ENCODE peak calls at places on chromosomes 6 and 20, in four cellular contexts. H is SW480, T is HEK293T, L is mesothelial cell of epicardium. B is an unnamed sample.

GRCh38 chr6:149634315-149634714 is 14.2 kb downstream of the KATNA1 start:
- DNase-seq in H (no peak), T (no peak), L (no peak), B (no peak)

GRCh38 chr20:20095114-20095872 is 43.0 kb downstream of the CFAP61 start:
- DNase-seq in H (no peak), T (no peak), L (no peak), B (no peak)

GRCh38 chr6:20997143-20997792 is 463.0 kb downstream of the CDKAL1 start:
- DNase-seq in H (no peak), T (no peak), L (no peak), B (no peak)

GRCh38 chr20:19257865-19258264 is 45.4 kb downstream of the SLC24A3 start:
- DNase-seq in H (no peak), T (no peak), L (no peak), B (no peak)

GRCh38 chr6:42368156-42368555 is 83.6 kb downstream of the TRERF1 start:
- DNase-seq in H (no peak), T (no peak), L (no peak), B (no peak)

GRCh38 chr6:105452924-105453756 is 50.3 kb upstream of the PREP start:
- DNase-seq in H (no peak), T (no peak), L (no peak), B (peak)

GRCh38 chr6:5599112-5599511 is 337.8 kb downstream of the FARS2 start:
- DNase-seq in H (no peak), T (no peak), L (no peak), B (no peak)

GRCh38 chr6:137218473-137218916 is 690 bp downstream of the IFNGR1 start:
- DNase-seq in H (peak), T (peak), L (no peak), B (peak)

GRCh38 chr6:50884364-50884763 is 65.7 kb downstream of the TFAP2B start:
- DNase-seq in H (no peak), T (no peak), L (no peak), B (no peak)

GRCh38 chr6:28335040-28335563 is 846 bp downstream of the ZSCAN31 start:
- DNase-seq in H (no peak), T (no peak), L (no peak), B (no peak)

B was measured in D341Med.